ENCODE peak calls at places on chromosomes 2 and 18, in six cellular contexts. D, H, A, U, B and V are unnamed samples.

GRCh38 chr2:141506116-141506515 is 624.7 kb downstream of the LRP1B start:
- DNase-seq in B (no peak), U (no peak), H (no peak), A (no peak), D (no peak), V (no peak)

GRCh38 chr2:84919885-84920580 is 14.6 kb downstream of the TMSB10 start:
- DNase-seq in A (peak; percentile 62), B (no peak), D (no peak), U (no peak), H (peak; percentile 71), V (peak; percentile 97)

GRCh38 chr2:30417253-30417652 is 29.8 kb upstream of the LCLAT1 start:
- DNase-seq in U (no peak), B (peak; percentile 33), D (peak; percentile 50), A (no peak), H (peak; percentile 50), V (no peak)

GRCh38 chr2:236366049-236366387 is 101.8 kb upstream of the ASB18 start:
- DNase-seq in H (no peak), B (no peak), U (no peak), D (no peak), A (no peak), V (no peak)

GRCh38 chr18:62610509-62611394 is 87.9 kb downstream of the ZCCHC2 start:
- DNase-seq in D (no peak), A (peak; percentile 55), H (no peak), B (peak; percentile 65), U (no peak), V (no peak)

GRCh38 chr2:139721454-139721995 is 941.3 kb upstream of the NXPH2 start:
- DNase-seq in U (no peak), H (no peak), D (no peak), B (peak; percentile 64), A (no peak), V (no peak)

GRCh38 chr2:130336150-130336876 is 6.4 kb upstream of the IMP4 start:
- DNase-seq in D (no peak), A (no peak), U (no peak), H (no peak), B (no peak), V (no peak)

GRCh38 chr2:67833632-67834031 is 229.2 kb downstream of the C1D start:
- DNase-seq in D (no peak), B (no peak), U (no peak), A (no peak), H (no peak), V (no peak)

GRCh38 chr2:200104015-200104414 is 148.6 kb downstream of the MAIP1 start:
- DNase-seq in D (no peak), U (no peak), A (no peak), B (no peak), H (no peak), V (peak; percentile 55)

GRCh38 chr2:11698009-11698922 is 28.3 kb upstream of the NTSR2 start:
- DNase-seq in H (peak; percentile 87), B (no peak), A (peak; percentile 37), D (peak; percentile 30), U (peak; percentile 73), V (peak; percentile 56)

GRCh38 chr18:75159238-75159518 is 49.8 kb downstream of the PTGR3 start:
- DNase-seq in B (no peak), H (no peak), D (no peak), A (no peak), U (no peak), V (no peak)

GRCh38 chr18:72726201-72726600 is 141.6 kb downstream of the NETO1 start:
- DNase-seq in H (no peak), U (no peak), A (no peak), D (no peak), B (no peak), V (no peak)

GRCh38 chr2:99975386-99975785 is 167.0 kb downstream of the AFF3 start:
- DNase-seq in U (no peak), H (no peak), D (no peak), A (no peak), B (no peak), V (peak; percentile 92)

GRCh38 chr18:60232541-60232940 is 140.0 kb downstream of the MC4R start:
- DNase-seq in A (no peak), D (no peak), H (no peak), U (no peak), B (no peak), V (peak; percentile 89)

GRCh38 chr2:210577263-210578071 is 21.1 kb downstream of the CPS1 start:
- DNase-seq in H (no peak), D (no peak), U (no peak), B (no peak), A (no peak), V (peak; percentile 72)

GRCh38 chr18:23664674-23665073 is 2.0 kb upstream of the ANKRD29 start:
- DNase-seq in U (no peak), D (no peak), B (no peak), A (no peak), H (no peak), V (no peak)

GRCh38 chr2:219285894-219286425 is 6.8 kb downstream of the DNAJB2 start:
- DNase-seq in A (no peak), D (no peak), U (no peak), H (peak; percentile 62), B (peak; percentile 88), V (no peak)

GRCh38 chr2:62305421-62306176 is 109.7 kb downstream of the B3GNT2 start:
- DNase-seq in A (peak; percentile 16), B (no peak), H (peak; percentile 71), U (no peak), D (peak; percentile 42), V (no peak)

GRCh38 chr2:179898873-179899272 is 37.5 kb upstream of the ZNF385B start:
- DNase-seq in U (no peak), H (no peak), A (no peak), D (no peak), B (peak; percentile 78), V (peak; percentile 79)

GRCh38 chr2:27369471-27370025 is 590 bp downstream of the EIF2B4 start:
- DNase-seq in D (peak; percentile 78), A (peak; percentile 52), U (no peak), H (peak; percentile 75), B (peak; percentile 78), V (peak; percentile 54)

GRCh38 chr18:61581578-61582204 is 248.5 kb downstream of the CDH20 start:
- DNase-seq in A (peak; percentile 77), H (peak; percentile 73), U (peak; percentile 88), D (peak; percentile 83), B (peak; percentile 93), V (peak; percentile 61)

GRCh38 chr2:43576983-43577892 is 18.6 kb downstream of the THADA start:
- DNase-seq in A (no peak), U (no peak), D (peak; percentile 35), H (no peak), B (no peak), V (peak; percentile 51)

GRCh38 chr2:137333386-137333972 is 568.1 kb downstream of the THSD7B start:
- DNase-seq in H (no peak), U (no peak), D (no peak), B (no peak), A (no peak), V (no peak)

GRCh38 chr18:31610841-31611240 is 19.2 kb downstream of the TTR start:
- DNase-seq in A (no peak), B (peak; percentile 88), U (no peak), H (no peak), D (peak; percentile 2), V (peak; percentile 2)

GRCh38 chr2:18149660-18150246 is 271.3 kb downstream of the KCNS3 start:
- DNase-seq in A (no peak), U (no peak), B (no peak), H (no peak), D (no peak), V (peak; percentile 81)

GRCh38 chr2:232689152-232689910 is 7.8 kb upstream of the GIGYF2 start:
- DNase-seq in A (peak; percentile 55), D (peak; percentile 79), U (peak; percentile 54), H (peak; percentile 72), B (no peak), V (no peak)

GRCh38 chr18:12726774-12727550 is 24.1 kb downstream of the PSMG2 start:
- DNase-seq in B (peak; percentile 77), D (peak; percentile 41), U (no peak), H (no peak), A (peak; percentile 56), V (peak; percentile 92)

GRCh38 chr2:224009605-224010330 is 29.3 kb downstream of the SERPINE2 start:
- DNase-seq in B (no peak), U (no peak), A (no peak), H (no peak), D (peak; percentile 12), V (peak; percentile 47)

GRCh38 chr2:122326448-122326847 is 571.0 kb downstream of the TSN start:
- DNase-seq in A (no peak), D (no peak), U (no peak), H (no peak), B (no peak), V (no peak)

GRCh38 chr2:147364597-147364996 is 480.2 kb upstream of the ACVR2A start:
- DNase-seq in A (no peak), H (no peak), D (no peak), U (no peak), B (no peak), V (no peak)

GRCh38 chr18:64618390-64618789 is 469.5 kb upstream of the LINC00305 start:
- DNase-seq in B (no peak), U (no peak), H (no peak), A (no peak), D (peak; percentile 5), V (no peak)

DNA sequence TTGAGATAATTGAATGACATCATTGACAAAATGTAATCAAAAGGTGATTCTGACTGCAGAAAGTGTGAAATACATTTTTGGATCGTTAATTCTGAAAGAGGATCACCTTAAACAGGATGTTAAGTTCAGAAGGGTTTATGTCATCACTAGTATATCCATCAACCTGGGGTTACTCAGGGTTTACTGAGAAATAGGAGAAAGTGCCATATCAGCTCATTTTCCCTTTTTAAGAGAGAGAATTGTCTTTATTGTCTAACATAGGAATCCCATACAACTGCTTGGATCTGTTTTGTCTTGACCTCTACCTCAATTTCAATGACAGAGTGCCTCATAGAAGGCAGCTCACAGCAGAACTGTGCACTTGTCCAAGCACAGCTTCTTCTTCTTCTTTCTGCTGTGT is 466.2 kb upstream of the LINC00305 start:
- DNase-seq in D (no peak), A (no peak), U (no peak), B (no peak), H (no peak), V (no peak)
- H3K9me3 ChIP-seq in D (no peaks in the 10 kb centered on the region), A (no peaks in the 10 kb centered on the region), U (no peaks in the 10 kb centered on the region), B (no peaks in the 10 kb centered on the region), H (no peaks in the 10 kb centered on the region), V (no peaks in the 10 kb centered on the region)

DNA sequence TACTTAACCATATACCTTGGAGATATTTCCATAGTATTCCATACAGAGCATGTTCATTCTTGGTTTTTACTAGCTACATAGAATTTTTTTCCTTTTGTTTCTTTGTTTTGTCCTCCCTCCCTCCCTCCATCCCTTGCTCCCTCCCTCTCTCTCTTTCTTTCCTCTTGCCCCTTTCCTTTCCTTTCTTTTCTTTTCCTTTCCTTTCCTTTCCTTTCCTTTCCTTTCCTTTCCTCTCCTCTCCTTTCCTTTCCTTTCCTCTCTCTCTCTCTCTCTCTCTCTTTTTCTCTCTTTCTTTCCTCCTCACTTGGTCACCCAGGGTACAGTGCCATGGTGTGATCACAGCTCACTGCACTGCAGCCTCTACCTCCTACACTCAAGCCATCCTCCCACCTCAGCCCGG is 28.3 kb downstream of the RPL37A start:
- DNase-seq in A (no peak), H (no peak), U (no peak), B (no peak), D (no peak), V (no peak)
- H3K9me3 ChIP-seq in A (no peaks in the 10 kb centered on the region), H (no peaks in the 10 kb centered on the region), U (no peaks in the 10 kb centered on the region), B (no peaks in the 10 kb centered on the region), D (no peaks in the 10 kb centered on the region), V (no peaks in the 10 kb centered on the region)

GRCh38 chr18:35528749-35529274 is 31.1 kb upstream of the INO80C start:
- DNase-seq in U (no peak), B (no peak), A (no peak), D (no peak), H (no peak), V (no peak)
- H3K9me3 ChIP-seq in U (peaks cover 15% of the 10 kb centered on the region), B (no peaks in the 10 kb centered on the region), A (no peaks in the 10 kb centered on the region), D (no peaks in the 10 kb centered on the region), H (peaks cover 13% of the 10 kb centered on the region), V (no peaks in the 10 kb centered on the region)

GRCh38 chr2:95012881-95013550 is 12.5 kb upstream of the MAL start:
- DNase-seq in U (peak; percentile 50), H (no peak), A (no peak), D (no peak), B (no peak), V (peak; percentile 25)
- H3K9me3 ChIP-seq in U (no peaks in the 10 kb centered on the region), H (no peaks in the 10 kb centered on the region), A (no peaks in the 10 kb centered on the region), D (no peaks in the 10 kb centered on the region), B (no peaks in the 10 kb centered on the region), V (no peaks in the 10 kb centered on the region)